ENCODE peak calls at places on chromosomes 11 and 22, in four cellular contexts. Q, X, C and Z are unnamed samples.

GRCh38 chr22:41480397-41480735 is 11.4 kb downstream of the ACO2 start:
- DNase-seq in C (peak; percentile 82), Q (no peak), X (no peak), Z (no peak)

GRCh38 chr22:43186272-43187170 is at the start of gene TTLL12:
- DNase-seq in Q (peak; percentile 85), C (peak; percentile 35), X (peak; percentile 48), Z (peak; percentile 68)

GRCh38 chr11:62540804-62541671 is 5.6 kb downstream of the AHNAK start:
- DNase-seq in C (no peak), X (no peak), Q (no peak), Z (no peak)

GRCh38 chr11:68303083-68303482 is 9.3 kb upstream of the LRP5 start:
- DNase-seq in C (no peak), Q (no peak), X (no peak), Z (no peak)

GRCh38 chr11:78567209-78567608 is 7.5 kb downstream of the NARS2 start:
- DNase-seq in X (no peak), C (peak; percentile 65), Q (no peak), Z (no peak)

GRCh38 chr11:25733777-25734176 is 598.2 kb upstream of the ANO3 start:
- DNase-seq in X (no peak), Q (no peak), C (no peak), Z (peak; percentile 0)

GRCh38 chr22:42635531-42635930 is 4.9 kb downstream of the ATP5MGL start:
- DNase-seq in C (peak; percentile 87), Q (no peak), X (no peak), Z (no peak)

GRCh38 chr11:130798280-130798679 is 118.0 kb downstream of the SNX19 start:
- DNase-seq in Q (no peak), C (peak; percentile 91), X (no peak), Z (no peak)

GRCh38 chr11:17722000-17722643 is 2.8 kb downstream of the MYOD1 start:
- DNase-seq in X (no peak), C (peak; percentile 30), Q (no peak), Z (peak; percentile 34)

GRCh38 chr11:17927041-17927440 is 85.8 kb downstream of the SERGEF start:
- DNase-seq in Q (no peak), C (no peak), X (no peak), Z (no peak)

GRCh38 chr22:21726650-21727049 is 8.9 kb downstream of the YPEL1 start:
- DNase-seq in X (peak; percentile 29), C (no peak), Q (no peak), Z (peak; percentile 53)

GRCh38 chr11:3796346-3796745 is 1.0 kb downstream of the NUP98 start:
- DNase-seq in C (no peak), Q (no peak), X (no peak), Z (no peak)

GRCh38 chr11:15166204-15166603 is 51.5 kb downstream of the INSC start:
- DNase-seq in C (no peak), X (no peak), Q (no peak), Z (no peak)

GRCh38 chr11:1234054-1234720 is 11.3 kb downstream of the MUC5B start:
- DNase-seq in Q (peak; percentile 60), C (no peak), X (no peak), Z (no peak)

GRCh38 chr11:46249103-46249942 is 28.1 kb upstream of the CREB3L1 start:
- DNase-seq in Q (no peak), X (no peak), C (peak; percentile 72), Z (peak; percentile 57)

GRCh38 chr11:78646564-78647185 is 72.0 kb upstream of the NARS2 start:
- DNase-seq in C (peak; percentile 49), Q (no peak), X (no peak), Z (peak; percentile 56)

GRCh38 chr11:72144807-72145565 is 9.5 kb downstream of the FOLR3 start:
- DNase-seq in X (no peak), C (peak; percentile 36), Q (no peak), Z (no peak)

GRCh38 chr11:2537896-2538855 is 93.4 kb downstream of the KCNQ1 start:
- DNase-seq in Q (peak; percentile 60), C (no peak), X (no peak), Z (no peak)

GRCh38 chr11:126480410-126481302 is 125.2 kb downstream of the ST3GAL4 start:
- DNase-seq in Q (peak; percentile 80), X (peak; percentile 58), C (peak; percentile 88), Z (peak; percentile 94)

GRCh38 chr11:85758480-85759039 is 52.4 kb downstream of the SYTL2 start:
- DNase-seq in C (no peak), Q (no peak), X (no peak), Z (no peak)

GRCh38 chr11:113874920-113875413 is 405 bp downstream of the USP28 start:
- DNase-seq in X (no peak), Q (no peak), C (peak; percentile 39), Z (no peak)

GRCh38 chr11:81570669-81571068 is 1163.0 kb downstream of the FAM181B start:
- DNase-seq in C (no peak), X (no peak), Q (no peak), Z (peak; percentile 28)

GRCh38 chr11:97815667-97816066 is 1205.1 kb upstream of the CNTN5 start:
- DNase-seq in Q (no peak), X (no peak), C (no peak), Z (no peak)

GRCh38 chr11:119361056-119361787 is 14.7 kb upstream of the MFRP start:
- DNase-seq in X (no peak), C (peak; percentile 37), Q (peak; percentile 83), Z (peak; percentile 44)

GRCh38 chr11:88421530-88421929 is 84.0 kb upstream of the CTSC start:
- DNase-seq in X (no peak), C (no peak), Q (no peak), Z (peak; percentile 66)

GRCh38 chr22:34976886-34977285 is 89.1 kb upstream of the ISX start:
- DNase-seq in Q (no peak), C (no peak), X (no peak), Z (no peak)

GRCh38 chr22:50084085-50084484 is 1.1 kb downstream of the MLC1 start:
- DNase-seq in X (no peak), C (no peak), Q (no peak), Z (no peak)

GRCh38 chr11:43580735-43581369 is 99.7 kb upstream of the HSD17B12 start:
- DNase-seq in X (no peak), C (no peak), Q (no peak), Z (peak; percentile 73)

GRCh38 chr22:47599753-47600152 is 837.3 kb downstream of the TBC1D22A start:
- DNase-seq in C (no peak), Q (peak; percentile 27), X (no peak), Z (no peak)

GRCh38 chr11:31779268-31779879 is 31.7 kb downstream of the PAX6 start:
- DNase-seq in X (no peak), Q (no peak), C (peak; percentile 72), Z (no peak)

GRCh38 chr11:93747122-93747521 is 5.7 kb downstream of the C11orf54 start:
- DNase-seq in Q (no peak), C (no peak), X (no peak), Z (no peak)

GRCh38 chr22:50304528-50305392 is 2.7 kb downstream of the PLXNB2 start:
- DNase-seq in X (no peak), C (peak; percentile 27), Q (peak; percentile 82), Z (peak; percentile 55)

GRCh38 chr11:61507962-61508824 is at the start of gene LRRC10B:
- DNase-seq in Q (peak; percentile 71), X (no peak), C (no peak), Z (peak; percentile 95)

GRCh38 chr22:41382098-41382578 is 396 bp downstream of the TEF start:
- DNase-seq in X (no peak), C (no peak), Q (peak; percentile 89), Z (peak; percentile 76)

GRCh38 chr11:58125469-58125868 is at the start of gene OR9I1:
- DNase-seq in C (no peak), Q (no peak), X (no peak), Z (no peak)